ENCODE peak calls at places on chromosomes 5 and 9, in eight cellular contexts. One of them, this sample, is unnamed.
A peak's percentile ranks its signal among the peaks of the same experiment; 100 is the strongest.

GRCh38 chr5:43555895-43556606 is 826 bp downstream of the PAIP1 start:
- DNase-seq in pancreas: peak; percentile 81
- DNase-seq in CD8-positive, alpha-beta memory T cell: no peak
- DNase-seq in thyroid gland: peak; percentile 75
- DNase-seq in heart left ventricle: peak; percentile 62
- DNase-seq in CD8-positive, alpha-beta T cell: peak; percentile 23
- DNase-seq in NT2/D1: no peak
- DNase-seq in neuronal stem cell: peak; percentile 41
- DNase-seq in this sample: peak; percentile 74

GRCh38 chr5:74641778-74642542 is 1.4 kb upstream of the ENC1 start:
- DNase-seq in pancreas: no peak
- DNase-seq in CD8-positive, alpha-beta memory T cell: no peak
- DNase-seq in thyroid gland: peak; percentile 35
- DNase-seq in heart left ventricle: no peak
- DNase-seq in CD8-positive, alpha-beta T cell: no peak
- DNase-seq in NT2/D1: no peak
- DNase-seq in neuronal stem cell: peak; percentile 44
- DNase-seq in this sample: peak; percentile 66

GRCh38 chr9:102855646-102856045 is 139.5 kb upstream of the CYLC2 start:
- DNase-seq in pancreas: no peak
- DNase-seq in CD8-positive, alpha-beta memory T cell: no peak
- DNase-seq in thyroid gland: no peak
- DNase-seq in heart left ventricle: no peak
- DNase-seq in CD8-positive, alpha-beta T cell: no peak
- DNase-seq in NT2/D1: no peak
- DNase-seq in neuronal stem cell: no peak
- DNase-seq in this sample: no peak

GRCh38 chr9:17342696-17343095 is 207.9 kb downstream of the CNTLN start:
- DNase-seq in pancreas: no peak
- DNase-seq in CD8-positive, alpha-beta memory T cell: no peak
- DNase-seq in thyroid gland: no peak
- DNase-seq in heart left ventricle: no peak
- DNase-seq in CD8-positive, alpha-beta T cell: no peak
- DNase-seq in NT2/D1: no peak
- DNase-seq in neuronal stem cell: peak; percentile 18
- DNase-seq in this sample: no peak

GRCh38 chr5:176784218-176785165 is 25.9 kb upstream of the UNC5A start:
- DNase-seq in pancreas: peak; percentile 55
- DNase-seq in CD8-positive, alpha-beta memory T cell: no peak
- DNase-seq in thyroid gland: no peak
- DNase-seq in heart left ventricle: no peak
- DNase-seq in CD8-positive, alpha-beta T cell: no peak
- DNase-seq in NT2/D1: peak; percentile 42
- DNase-seq in neuronal stem cell: no peak
- DNase-seq in this sample: no peak

GRCh38 chr9:447230-448025 is 232.8 kb downstream of the DOCK8 start:
- DNase-seq in pancreas: no peak
- DNase-seq in CD8-positive, alpha-beta memory T cell: peak; percentile 58
- DNase-seq in thyroid gland: no peak
- DNase-seq in heart left ventricle: no peak
- DNase-seq in CD8-positive, alpha-beta T cell: peak; percentile 52
- DNase-seq in NT2/D1: no peak
- DNase-seq in neuronal stem cell: no peak
- DNase-seq in this sample: peak; percentile 39

GRCh38 chr5:68424799-68425537 is 209.4 kb downstream of the PIK3R1 start:
- DNase-seq in pancreas: no peak
- DNase-seq in CD8-positive, alpha-beta memory T cell: peak; percentile 29
- DNase-seq in thyroid gland: no peak
- DNase-seq in heart left ventricle: no peak
- DNase-seq in CD8-positive, alpha-beta T cell: no peak
- DNase-seq in NT2/D1: no peak
- DNase-seq in neuronal stem cell: no peak
- DNase-seq in this sample: no peak

GRCh38 chr5:172769598-172770373 is 1.2 kb downstream of the DUSP1 start:
- DNase-seq in pancreas: no peak
- DNase-seq in CD8-positive, alpha-beta memory T cell: peak; percentile 50
- DNase-seq in thyroid gland: peak; percentile 27
- DNase-seq in heart left ventricle: no peak
- DNase-seq in CD8-positive, alpha-beta T cell: no peak
- DNase-seq in NT2/D1: no peak
- DNase-seq in neuronal stem cell: no peak
- DNase-seq in this sample: no peak

GRCh38 chr5:78182838-78183237 is 111.7 kb downstream of the AP3B1 start:
- DNase-seq in pancreas: no peak
- DNase-seq in CD8-positive, alpha-beta memory T cell: no peak
- DNase-seq in thyroid gland: no peak
- DNase-seq in heart left ventricle: no peak
- DNase-seq in CD8-positive, alpha-beta T cell: no peak
- DNase-seq in NT2/D1: no peak
- DNase-seq in neuronal stem cell: no peak
- DNase-seq in this sample: peak; percentile 39

GRCh38 chr5:177473461-177473991 is at the start of gene DBN1:
- DNase-seq in pancreas: peak; percentile 78
- DNase-seq in CD8-positive, alpha-beta memory T cell: no peak
- DNase-seq in thyroid gland: peak; percentile 70
- DNase-seq in heart left ventricle: no peak
- DNase-seq in CD8-positive, alpha-beta T cell: no peak
- DNase-seq in NT2/D1: no peak
- DNase-seq in neuronal stem cell: no peak
- DNase-seq in this sample: peak; percentile 55

GRCh38 chr5:54390015-54390414 is 65.5 kb upstream of the HSPB3 start:
- DNase-seq in pancreas: no peak
- DNase-seq in CD8-positive, alpha-beta memory T cell: no peak
- DNase-seq in thyroid gland: peak; percentile 50
- DNase-seq in heart left ventricle: peak; percentile 41
- DNase-seq in CD8-positive, alpha-beta T cell: no peak
- DNase-seq in NT2/D1: no peak
- DNase-seq in neuronal stem cell: no peak
- DNase-seq in this sample: no peak

GRCh38 chr9:12702160-12702758 is 9.1 kb downstream of the TYRP1 start:
- DNase-seq in pancreas: no peak
- DNase-seq in CD8-positive, alpha-beta memory T cell: no peak
- DNase-seq in thyroid gland: peak; percentile 30
- DNase-seq in heart left ventricle: peak; percentile 33
- DNase-seq in CD8-positive, alpha-beta T cell: no peak
- DNase-seq in NT2/D1: peak; percentile 47
- DNase-seq in neuronal stem cell: peak; percentile 39
- DNase-seq in this sample: peak; percentile 9

GRCh38 chr5:89983206-89983605 is 426.4 kb downstream of the CETN3 start:
- DNase-seq in pancreas: no peak
- DNase-seq in CD8-positive, alpha-beta memory T cell: no peak
- DNase-seq in thyroid gland: no peak
- DNase-seq in heart left ventricle: no peak
- DNase-seq in CD8-positive, alpha-beta T cell: no peak
- DNase-seq in NT2/D1: no peak
- DNase-seq in neuronal stem cell: no peak
- DNase-seq in this sample: no peak

GRCh38 chr5:180291234-180291940 is 496 bp downstream of the MAPK9 start:
- DNase-seq in pancreas: peak; percentile 76
- DNase-seq in CD8-positive, alpha-beta memory T cell: no peak
- DNase-seq in thyroid gland: peak; percentile 10
- DNase-seq in heart left ventricle: no peak
- DNase-seq in CD8-positive, alpha-beta T cell: no peak
- DNase-seq in NT2/D1: no peak
- DNase-seq in neuronal stem cell: no peak
- DNase-seq in this sample: peak; percentile 55

GRCh38 chr5:180287868-180288267 is 4.0 kb downstream of the MAPK9 start:
- DNase-seq in pancreas: no peak
- DNase-seq in CD8-positive, alpha-beta memory T cell: no peak
- DNase-seq in thyroid gland: no peak
- DNase-seq in heart left ventricle: no peak
- DNase-seq in CD8-positive, alpha-beta T cell: no peak
- DNase-seq in NT2/D1: no peak
- DNase-seq in neuronal stem cell: no peak
- DNase-seq in this sample: peak; percentile 67

GRCh38 chr5:180290568-180291233 is 1.2 kb downstream of the MAPK9 start:
- DNase-seq in pancreas: no peak
- DNase-seq in CD8-positive, alpha-beta memory T cell: no peak
- DNase-seq in thyroid gland: no peak
- DNase-seq in heart left ventricle: no peak
- DNase-seq in CD8-positive, alpha-beta T cell: no peak
- DNase-seq in NT2/D1: no peak
- DNase-seq in neuronal stem cell: no peak
- DNase-seq in this sample: no peak

GRCh38 chr5:180289433-180289832 is 2.5 kb downstream of the MAPK9 start:
- DNase-seq in pancreas: peak; percentile 85
- DNase-seq in CD8-positive, alpha-beta memory T cell: no peak
- DNase-seq in thyroid gland: no peak
- DNase-seq in heart left ventricle: no peak
- DNase-seq in CD8-positive, alpha-beta T cell: no peak
- DNase-seq in NT2/D1: no peak
- DNase-seq in neuronal stem cell: no peak
- DNase-seq in this sample: no peak

GRCh38 chr5:180289966-180290365 is 1.9 kb downstream of the MAPK9 start:
- DNase-seq in pancreas: no peak
- DNase-seq in CD8-positive, alpha-beta memory T cell: no peak
- DNase-seq in thyroid gland: no peak
- DNase-seq in heart left ventricle: no peak
- DNase-seq in CD8-positive, alpha-beta T cell: no peak
- DNase-seq in NT2/D1: no peak
- DNase-seq in neuronal stem cell: no peak
- DNase-seq in this sample: no peak
- H3K4me3 ChIP-seq in pancreas: no peak overlapping the region
- H3K4me3 ChIP-seq in CD8-positive, alpha-beta memory T cell: no peak overlapping the region
- H3K4me3 ChIP-seq in thyroid gland: no peak overlapping the region
- H3K4me3 ChIP-seq in heart left ventricle: no peak overlapping the region
- H3K4me3 ChIP-seq in CD8-positive, alpha-beta T cell: no peak overlapping the region
- H3K4me3 ChIP-seq in NT2/D1: no peak overlapping the region
- H3K4me3 ChIP-seq in neuronal stem cell: no peak overlapping the region
- H3K4me3 ChIP-seq in this sample: no peak overlapping the region

GRCh38 chr9:133280387-133280786 is 5.4 kb upstream of the ABO start:
- DNase-seq in pancreas: no peak
- DNase-seq in CD8-positive, alpha-beta memory T cell: no peak
- DNase-seq in thyroid gland: no peak
- DNase-seq in heart left ventricle: no peak
- DNase-seq in CD8-positive, alpha-beta T cell: no peak
- DNase-seq in NT2/D1: no peak
- DNase-seq in neuronal stem cell: no peak
- DNase-seq in this sample: peak; percentile 61

GRCh38 chr9:133284362-133284761 is 9.4 kb upstream of the ABO start:
- DNase-seq in pancreas: no peak
- DNase-seq in CD8-positive, alpha-beta memory T cell: no peak
- DNase-seq in thyroid gland: no peak
- DNase-seq in heart left ventricle: no peak
- DNase-seq in CD8-positive, alpha-beta T cell: no peak
- DNase-seq in NT2/D1: no peak
- DNase-seq in neuronal stem cell: no peak
- DNase-seq in this sample: no peak

GRCh38 chr9:133286523-133286922 is 11.5 kb upstream of the ABO start:
- DNase-seq in pancreas: no peak
- DNase-seq in CD8-positive, alpha-beta memory T cell: no peak
- DNase-seq in thyroid gland: no peak
- DNase-seq in heart left ventricle: no peak
- DNase-seq in CD8-positive, alpha-beta T cell: no peak
- DNase-seq in NT2/D1: no peak
- DNase-seq in neuronal stem cell: no peak
- DNase-seq in this sample: no peak

GRCh38 chr9:133285252-133285775 is 10.3 kb upstream of the ABO start:
- DNase-seq in pancreas: no peak
- DNase-seq in CD8-positive, alpha-beta memory T cell: no peak
- DNase-seq in thyroid gland: no peak
- DNase-seq in heart left ventricle: no peak
- DNase-seq in CD8-positive, alpha-beta T cell: no peak
- DNase-seq in NT2/D1: no peak
- DNase-seq in neuronal stem cell: no peak
- DNase-seq in this sample: no peak

DNA sequence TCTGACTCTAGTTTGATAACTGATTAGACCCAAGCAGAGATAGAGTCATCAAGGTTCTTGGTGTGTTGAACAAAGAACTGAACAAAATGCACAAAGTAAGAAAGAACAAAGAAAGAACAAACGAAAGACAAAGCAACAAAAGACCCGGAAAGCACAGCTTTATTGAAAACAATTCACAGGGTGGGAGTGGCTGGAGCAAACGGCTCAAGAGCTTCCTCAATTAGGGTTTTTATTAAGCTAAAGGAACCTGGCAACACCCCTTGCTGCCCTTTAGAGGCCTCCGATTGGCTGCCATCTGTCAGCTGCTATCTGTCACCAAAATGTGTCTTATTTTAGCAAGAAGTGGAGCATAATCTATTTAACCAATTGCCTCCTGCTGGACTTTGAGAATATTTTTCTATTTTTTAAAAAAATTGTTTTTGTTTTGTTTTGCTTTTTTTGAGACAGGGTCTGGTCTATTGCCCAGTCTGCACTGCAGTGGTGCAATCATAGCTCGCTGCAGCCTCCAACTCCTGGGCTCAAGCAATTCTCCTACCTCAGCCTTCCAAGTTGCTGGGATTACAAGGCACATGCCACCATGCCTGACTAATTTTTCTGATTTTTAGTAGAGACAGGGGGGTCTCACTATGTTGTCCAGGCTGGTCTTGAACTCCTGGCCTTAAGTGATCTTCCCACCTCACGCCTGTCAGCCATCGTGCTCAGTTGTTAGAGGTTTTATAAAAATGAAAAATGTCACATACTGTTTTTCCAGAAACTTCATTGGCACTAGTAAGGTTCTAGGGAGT is 7.6 kb upstream of the ABO start:
- DNase-seq in pancreas: no peak
- DNase-seq in CD8-positive, alpha-beta memory T cell: no peak
- DNase-seq in thyroid gland: no peak
- DNase-seq in heart left ventricle: no peak
- DNase-seq in CD8-positive, alpha-beta T cell: no peak
- DNase-seq in NT2/D1: no peak
- DNase-seq in neuronal stem cell: no peak
- DNase-seq in this sample: no peak
- H3K27me3 ChIP-seq in pancreas: no peaks in the 10 kb centered on the region
- H3K27me3 ChIP-seq in CD8-positive, alpha-beta memory T cell: no peaks in the 10 kb centered on the region
- H3K27me3 ChIP-seq in thyroid gland: no peaks in the 10 kb centered on the region
- H3K27me3 ChIP-seq in heart left ventricle: no peaks in the 10 kb centered on the region
- H3K27me3 ChIP-seq in CD8-positive, alpha-beta T cell: no peaks in the 10 kb centered on the region
- H3K27me3 ChIP-seq in NT2/D1: peaks cover 8% of the 10 kb centered on the region
- H3K27me3 ChIP-seq in neuronal stem cell: no peaks in the 10 kb centered on the region
- H3K27me3 ChIP-seq in this sample: no peaks in the 10 kb centered on the region

DNA sequence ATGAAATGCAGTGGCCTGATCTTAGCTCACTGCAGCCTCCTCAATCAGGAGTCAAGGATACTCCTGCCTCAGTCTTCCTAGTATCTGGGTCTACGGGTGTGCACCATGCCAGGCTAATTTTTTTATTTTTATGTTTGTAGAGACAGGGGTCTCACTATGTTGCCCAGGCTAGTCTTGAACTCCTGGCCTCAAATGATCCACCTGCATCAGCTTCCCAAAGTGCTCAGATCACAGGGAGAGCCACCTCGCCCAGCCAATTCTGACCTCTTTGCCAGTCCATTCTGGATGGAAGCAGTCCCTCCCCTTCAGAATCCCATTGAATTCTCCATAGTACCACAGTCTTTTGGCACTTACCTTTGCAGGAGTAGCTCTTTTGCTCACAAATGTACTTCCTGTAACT is 1.7 kb upstream of the CANX start:
- DNase-seq in pancreas: no peak
- DNase-seq in CD8-positive, alpha-beta memory T cell: no peak
- DNase-seq in thyroid gland: no peak
- DNase-seq in heart left ventricle: no peak
- DNase-seq in CD8-positive, alpha-beta T cell: no peak
- DNase-seq in NT2/D1: no peak
- DNase-seq in neuronal stem cell: no peak
- DNase-seq in this sample: no peak
- H3K4me3 ChIP-seq in pancreas: no peak overlapping the region
- H3K4me3 ChIP-seq in CD8-positive, alpha-beta memory T cell: no peak overlapping the region
- H3K4me3 ChIP-seq in thyroid gland: no peak overlapping the region
- H3K4me3 ChIP-seq in heart left ventricle: no peak overlapping the region
- H3K4me3 ChIP-seq in CD8-positive, alpha-beta T cell: no peak overlapping the region
- H3K4me3 ChIP-seq in NT2/D1: no peak overlapping the region
- H3K4me3 ChIP-seq in neuronal stem cell: no peak overlapping the region
- H3K4me3 ChIP-seq in this sample: no peak overlapping the region

GRCh38 chr5:96476654-96477053 is 43.6 kb upstream of the PCSK1 start:
- DNase-seq in pancreas: no peak
- DNase-seq in CD8-positive, alpha-beta memory T cell: no peak
- DNase-seq in thyroid gland: no peak
- DNase-seq in heart left ventricle: no peak
- DNase-seq in CD8-positive, alpha-beta T cell: no peak
- DNase-seq in NT2/D1: no peak
- DNase-seq in neuronal stem cell: no peak
- DNase-seq in this sample: no peak
- H3K27me3 ChIP-seq in pancreas: no peaks in the 10 kb centered on the region
- H3K27me3 ChIP-seq in CD8-positive, alpha-beta memory T cell: no peaks in the 10 kb centered on the region
- H3K27me3 ChIP-seq in thyroid gland: no peaks in the 10 kb centered on the region
- H3K27me3 ChIP-seq in heart left ventricle: no peaks in the 10 kb centered on the region
- H3K27me3 ChIP-seq in CD8-positive, alpha-beta T cell: no peaks in the 10 kb centered on the region
- H3K27me3 ChIP-seq in NT2/D1: no peaks in the 10 kb centered on the region
- H3K27me3 ChIP-seq in neuronal stem cell: no peaks in the 10 kb centered on the region
- H3K27me3 ChIP-seq in this sample: no peaks in the 10 kb centered on the region

This sample was measured in Caco-2.